ENCODE peak calls at places on chromosomes 13 and 19, in ten cellular contexts. K, Z, X, Y, U, D, V, G, T and W are unnamed samples.

GRCh38 chr19:5181331-5181730 is 159.3 kb downstream of the PTPRS start:
- DNase-seq in K (no peak), Z (no peak), X (no peak), Y (no peak), U (no peak), D (no peak), V (no peak), G (no peak), T (no peak), W (no peak)

GRCh38 chr13:65488606-65489005 is 1741.5 kb downstream of the PCDH9 start:
- DNase-seq in K (no peak), Z (no peak), X (no peak), Y (no peak), U (no peak), D (no peak), V (no peak), G (no peak), T (no peak), W (no peak)

GRCh38 chr13:44103721-44104490 is 224.2 kb downstream of the LACC1 start:
- DNase-seq in K (no peak), Z (no peak), X (no peak), Y (no peak), U (no peak), D (no peak), V (no peak), G (no peak), T (no peak), W (no peak)

GRCh38 chr13:40026174-40026585 is 370.7 kb downstream of the COG6 start:
- DNase-seq in K (no peak), Z (no peak), X (no peak), Y (no peak), U (no peak), D (no peak), V (no peak), G (no peak), T (no peak), W (no peak)

GRCh38 chr19:48918801-48919247 is 14.7 kb upstream of the DHDH start:
- DNase-seq in K (no peak), Z (no peak), X (peak), Y (no peak), U (peak), D (no peak), V (no peak), G (no peak), T (peak), W (no peak)

GRCh38 chr13:100646030-100646673 is 28.4 kb downstream of the TMTC4 start:
- DNase-seq in K (no peak), Z (peak), X (peak), Y (no peak), U (peak), D (no peak), V (peak), G (no peak), T (no peak), W (no peak)

GRCh38 chr13:98393873-98394272 is 183.0 kb downstream of the STK24 start:
- DNase-seq in K (no peak), Z (no peak), X (no peak), Y (no peak), U (no peak), D (no peak), V (no peak), G (no peak), T (no peak), W (no peak)

GRCh38 chr13:97855570-97855970 is 97.9 kb upstream of the IPO5 start:
- DNase-seq in K (no peak), Z (peak), X (peak), Y (no peak), U (peak), D (peak), V (peak), G (no peak), T (peak), W (peak)

GRCh38 chr19:58021541-58022282 is 12.1 kb upstream of the ZSCAN1 start:
- DNase-seq in K (no peak), Z (peak), X (peak), Y (no peak), U (peak), D (no peak), V (peak), G (no peak), T (peak), W (no peak)

GRCh38 chr13:30664689-30665088 is 47.0 kb downstream of the USPL1 start:
- DNase-seq in K (no peak), Z (no peak), X (no peak), Y (no peak), U (no peak), D (no peak), V (no peak), G (no peak), T (no peak), W (no peak)

GRCh38 chr13:39364797-39365468 is 238.1 kb downstream of the LHFPL6 start:
- DNase-seq in K (no peak), Z (peak), X (no peak), Y (no peak), U (no peak), D (no peak), V (no peak), G (no peak), T (no peak), W (peak)

GRCh38 chr19:20233105-20233504 is 66.1 kb downstream of the ZNF486 start:
- DNase-seq in K (no peak), Z (no peak), X (no peak), Y (no peak), U (no peak), D (no peak), V (no peak), G (no peak), T (no peak), W (peak)

GRCh38 chr13:43374621-43375020 is 351.2 kb downstream of the DNAJC15 start:
- DNase-seq in K (no peak), Z (peak), X (no peak), Y (no peak), U (no peak), D (no peak), V (peak), G (no peak), T (no peak), W (no peak)

GRCh38 chr19:1913781-1914577 is 8.8 kb downstream of the ADAT3 start:
- DNase-seq in K (no peak), Z (no peak), X (no peak), Y (no peak), U (no peak), D (no peak), V (no peak), G (no peak), T (no peak), W (no peak)

GRCh38 chr13:70415141-70415540 is 306.9 kb upstream of the KLHL1 start:
- DNase-seq in K (no peak), Z (no peak), X (no peak), Y (no peak), U (no peak), D (no peak), V (no peak), G (no peak), T (no peak), W (no peak)

GRCh38 chr19:14070268-14071050 is 2.1 kb upstream of the MISP3 start:
- DNase-seq in K (no peak), Z (no peak), X (no peak), Y (no peak), U (no peak), D (no peak), V (no peak), G (no peak), T (no peak), W (no peak)

GRCh38 chr13:25267715-25268114 is 19.6 kb downstream of the MTMR6 start:
- DNase-seq in K (no peak), Z (peak), X (no peak), Y (no peak), U (no peak), D (no peak), V (peak), G (no peak), T (no peak), W (no peak)

GRCh38 chr19:41735071-41735623 is 20.2 kb upstream of the CEACAM6 start:
- DNase-seq in K (no peak), Z (no peak), X (no peak), Y (no peak), U (no peak), D (no peak), V (no peak), G (no peak), T (no peak), W (no peak)

GRCh38 chr13:67147257-67148218 is 82.6 kb downstream of the PCDH9 start:
- DNase-seq in K (no peak), Z (peak), X (peak), Y (no peak), U (no peak), D (peak), V (peak), G (no peak), T (no peak), W (peak)

GRCh38 chr19:262125-262524 is 29.1 kb downstream of the PLPP2 start:
- DNase-seq in K (no peak), Z (no peak), X (no peak), Y (no peak), U (no peak), D (no peak), V (no peak), G (no peak), T (no peak), W (no peak)

GRCh38 chr13:65302691-65303090 is 1927.4 kb downstream of the PCDH9 start:
- DNase-seq in K (no peak), Z (no peak), X (no peak), Y (no peak), U (no peak), D (no peak), V (no peak), G (no peak), T (no peak), W (no peak)

GRCh38 chr19:12745166-12745897 is 6.3 kb upstream of the BEST2 start:
- DNase-seq in K (no peak), Z (no peak), X (no peak), Y (no peak), U (no peak), D (no peak), V (no peak), G (no peak), T (no peak), W (no peak)

GRCh38 chr13:27662738-27663470 is 41.2 kb downstream of the POLR1D start:
- DNase-seq in K (no peak), Z (no peak), X (no peak), Y (no peak), U (no peak), D (no peak), V (no peak), G (no peak), T (no peak), W (no peak)

GRCh38 chr13:30927595-30927994 is 4.9 kb upstream of the TEX26 start:
- DNase-seq in K (no peak), Z (no peak), X (no peak), Y (no peak), U (no peak), D (no peak), V (no peak), G (no peak), T (no peak), W (no peak)

GRCh38 chr19:51566489-51567100 is 4.5 kb upstream of the ZNF175 start:
- DNase-seq in K (no peak), Z (no peak), X (no peak), Y (no peak), U (no peak), D (no peak), V (no peak), G (no peak), T (no peak), W (no peak)

GRCh38 chr13:62033932-62034331 is 618.3 kb upstream of the PCDH20 start:
- DNase-seq in K (no peak), Z (no peak), X (no peak), Y (no peak), U (no peak), D (no peak), V (peak), G (no peak), T (no peak), W (no peak)

GRCh38 chr13:92657565-92657964 is 569.0 kb upstream of the GPC6 start:
- DNase-seq in K (no peak), Z (no peak), X (no peak), Y (no peak), U (no peak), D (no peak), V (peak), G (no peak), T (no peak), W (no peak)

DNA sequence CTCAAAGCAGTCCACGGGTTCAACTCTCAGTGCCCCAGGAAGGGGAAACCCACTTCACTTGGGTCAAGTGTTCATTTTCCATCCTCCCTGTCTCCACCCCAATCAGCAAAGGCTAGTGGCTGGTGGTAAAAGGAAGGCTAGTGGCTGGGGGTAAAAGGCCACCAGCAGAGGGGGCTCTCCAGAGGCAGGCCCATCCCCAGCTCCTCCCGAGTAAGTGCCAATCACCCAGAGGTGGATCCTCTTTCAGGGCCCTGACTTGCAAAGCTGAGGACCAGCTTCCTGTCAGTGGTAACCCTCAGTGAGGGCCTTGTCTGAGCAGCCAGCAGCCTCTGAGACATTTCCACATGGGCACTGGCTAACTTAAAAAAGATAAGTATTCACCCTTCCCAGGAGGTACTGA is 22.0 kb upstream of the TPT1 start:
- DNase-seq in K (no peak), Z (no peak), X (no peak), Y (no peak), U (no peak), D (no peak), V (no peak), G (no peak), T (peak), W (no peak)
- TF ChIP-seq CTCF in K (no peak), Z (no peak), X (no peak), Y (no peak), U (peak), D (no peak), V (no peak), G (no peak), T (peak), W (peak)

DNA sequence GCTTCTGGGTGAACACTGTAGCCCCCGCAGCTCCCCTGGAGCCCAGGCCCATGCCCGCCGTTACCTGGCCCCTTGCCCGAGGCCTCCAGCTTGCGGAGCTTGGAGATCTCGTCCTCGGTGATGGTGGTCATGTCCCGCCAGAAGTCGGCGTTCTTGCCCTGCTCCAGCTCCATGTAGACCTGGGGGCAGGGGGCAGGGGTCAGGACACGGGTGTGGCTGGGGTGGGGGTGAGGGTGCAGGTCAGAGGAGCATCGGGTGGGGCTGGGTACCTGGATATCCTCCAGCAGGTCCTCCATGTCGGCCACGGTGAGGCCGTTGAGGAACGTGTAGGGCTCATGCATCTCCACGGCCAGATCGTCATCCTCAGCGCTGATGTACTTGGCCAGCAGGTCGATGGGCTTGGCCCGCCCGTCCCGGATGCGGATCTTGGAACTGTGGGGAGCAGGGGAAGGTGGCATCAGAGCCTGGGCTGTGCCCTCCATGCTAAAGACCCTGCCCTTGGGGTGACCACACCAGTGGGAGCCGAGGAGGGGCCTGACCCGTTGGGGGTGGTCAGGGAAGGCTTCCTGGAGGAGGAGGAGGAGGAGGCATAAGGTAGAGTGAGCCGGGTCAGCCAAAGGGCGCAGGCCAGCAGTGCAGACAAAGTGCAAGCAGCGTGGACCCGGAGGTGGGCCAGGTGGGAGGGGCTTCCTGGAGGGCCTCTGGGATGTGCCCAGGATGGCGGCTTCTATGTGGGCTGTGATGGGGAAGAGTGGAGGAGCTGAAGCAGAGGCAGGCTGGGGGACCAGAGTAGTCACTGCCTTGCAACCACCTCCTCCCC is 7.6 kb downstream of the CACTIN start:
- DNase-seq in K (no peak), Z (no peak), X (no peak), Y (no peak), U (no peak), D (no peak), V (no peak), G (no peak), T (no peak), W (no peak)
- TF ChIP-seq CTCF in K (no peak), Z (no peak), X (peak), Y (peak), U (no peak), D (no peak), V (no peak), G (no peak), T (no peak), W (no peak)

GRCh38 chr19:10695401-10696398 is 5.5 kb upstream of the QTRT1 start:
- DNase-seq in K (peak), Z (peak), X (peak), Y (peak), U (peak), D (no peak), V (peak), G (peak), T (peak), W (peak)
- TF ChIP-seq CTCF in K (no peak), Z (no peak), X (no peak), Y (no peak), U (no peak), D (no peak), V (no peak), G (no peak), T (no peak), W (no peak)

GRCh38 chr13:112473818-112474217 is 97.7 kb downstream of the SPACA7 start:
- DNase-seq in K (no peak), Z (no peak), X (no peak), Y (no peak), U (no peak), D (no peak), V (no peak), G (no peak), T (no peak), W (no peak)
- TF ChIP-seq CTCF in K (no peak), Z (no peak), X (no peak), Y (no peak), U (no peak), D (no peak), V (no peak), G (no peak), T (no peak), W (no peak)